ENCODE peak calls at places on chromosomes 7 and 10, in nine cellular contexts. One of them, this sample, is unnamed.

GRCh38 chr10:131786756-131787605 is 113.8 kb upstream of the PPP2R2D start:
- DNase-seq in breast epithelium: no peak
- DNase-seq in colonic mucosa: peak
- DNase-seq in neural crest cell: peak
- DNase-seq in CD4-positive, alpha-beta T cell: no peak
- DNase-seq in body of pancreas: peak
- DNase-seq in GM10248: no peak
- DNase-seq in WTC11: peak
- DNase-seq in heart right ventricle: no peak
- DNase-seq in this sample: peak

GRCh38 chr10:59611048-59611447 is 98.6 kb downstream of the SLC16A9 start:
- DNase-seq in breast epithelium: no peak
- DNase-seq in body of pancreas: no peak
- DNase-seq in CD4-positive, alpha-beta T cell: no peak
- DNase-seq in neural crest cell: no peak
- DNase-seq in colonic mucosa: no peak
- DNase-seq in heart right ventricle: no peak
- DNase-seq in GM10248: no peak
- DNase-seq in WTC11: no peak
- DNase-seq in this sample: no peak

GRCh38 chr7:71682841-71683341 is 550.9 kb downstream of the GALNT17 start:
- DNase-seq in breast epithelium: no peak
- DNase-seq in body of pancreas: no peak
- DNase-seq in colonic mucosa: no peak
- DNase-seq in CD4-positive, alpha-beta T cell: no peak
- DNase-seq in WTC11: peak
- DNase-seq in GM10248: no peak
- DNase-seq in neural crest cell: no peak
- DNase-seq in heart right ventricle: no peak
- DNase-seq in this sample: peak

GRCh38 chr7:36358589-36358988 is 31.1 kb upstream of the ANLN start:
- DNase-seq in CD4-positive, alpha-beta T cell: no peak
- DNase-seq in heart right ventricle: no peak
- DNase-seq in colonic mucosa: no peak
- DNase-seq in breast epithelium: no peak
- DNase-seq in neural crest cell: no peak
- DNase-seq in body of pancreas: no peak
- DNase-seq in WTC11: no peak
- DNase-seq in GM10248: no peak
- DNase-seq in this sample: no peak

GRCh38 chr10:32331606-32332005 is 15.4 kb downstream of the EPC1 start:
- DNase-seq in body of pancreas: no peak
- DNase-seq in breast epithelium: no peak
- DNase-seq in neural crest cell: no peak
- DNase-seq in WTC11: no peak
- DNase-seq in CD4-positive, alpha-beta T cell: no peak
- DNase-seq in GM10248: no peak
- DNase-seq in colonic mucosa: no peak
- DNase-seq in heart right ventricle: no peak
- DNase-seq in this sample: no peak

GRCh38 chr10:86070278-86070677 is 296.3 kb downstream of the GRID1 start:
- DNase-seq in colonic mucosa: no peak
- DNase-seq in heart right ventricle: no peak
- DNase-seq in GM10248: no peak
- DNase-seq in CD4-positive, alpha-beta T cell: no peak
- DNase-seq in body of pancreas: no peak
- DNase-seq in neural crest cell: no peak
- DNase-seq in WTC11: no peak
- DNase-seq in breast epithelium: no peak
- DNase-seq in this sample: no peak

GRCh38 chr10:43230909-43231522 is 35.8 kb downstream of the RASGEF1A start:
- DNase-seq in breast epithelium: no peak
- DNase-seq in GM10248: no peak
- DNase-seq in WTC11: no peak
- DNase-seq in body of pancreas: no peak
- DNase-seq in colonic mucosa: no peak
- DNase-seq in CD4-positive, alpha-beta T cell: no peak
- DNase-seq in heart right ventricle: no peak
- DNase-seq in neural crest cell: no peak
- DNase-seq in this sample: peak

GRCh38 chr10:73591578-73591902 is 398 bp upstream of the USP54 start:
- DNase-seq in WTC11: no peak
- DNase-seq in neural crest cell: no peak
- DNase-seq in heart right ventricle: no peak
- DNase-seq in breast epithelium: no peak
- DNase-seq in CD4-positive, alpha-beta T cell: no peak
- DNase-seq in GM10248: no peak
- DNase-seq in colonic mucosa: no peak
- DNase-seq in body of pancreas: no peak
- DNase-seq in this sample: no peak

GRCh38 chr10:77680811-77681210 is 43.2 kb upstream of the KCNMA1 start:
- DNase-seq in body of pancreas: no peak
- DNase-seq in WTC11: no peak
- DNase-seq in GM10248: no peak
- DNase-seq in neural crest cell: no peak
- DNase-seq in heart right ventricle: no peak
- DNase-seq in breast epithelium: no peak
- DNase-seq in colonic mucosa: no peak
- DNase-seq in CD4-positive, alpha-beta T cell: no peak
- DNase-seq in this sample: no peak

GRCh38 chr7:99740573-99741437 is 5.8 kb upstream of the CYP3A7 start:
- DNase-seq in body of pancreas: no peak
- DNase-seq in neural crest cell: no peak
- DNase-seq in GM10248: no peak
- DNase-seq in WTC11: no peak
- DNase-seq in heart right ventricle: no peak
- DNase-seq in colonic mucosa: no peak
- DNase-seq in CD4-positive, alpha-beta T cell: no peak
- DNase-seq in breast epithelium: no peak
- DNase-seq in this sample: no peak

DNA sequence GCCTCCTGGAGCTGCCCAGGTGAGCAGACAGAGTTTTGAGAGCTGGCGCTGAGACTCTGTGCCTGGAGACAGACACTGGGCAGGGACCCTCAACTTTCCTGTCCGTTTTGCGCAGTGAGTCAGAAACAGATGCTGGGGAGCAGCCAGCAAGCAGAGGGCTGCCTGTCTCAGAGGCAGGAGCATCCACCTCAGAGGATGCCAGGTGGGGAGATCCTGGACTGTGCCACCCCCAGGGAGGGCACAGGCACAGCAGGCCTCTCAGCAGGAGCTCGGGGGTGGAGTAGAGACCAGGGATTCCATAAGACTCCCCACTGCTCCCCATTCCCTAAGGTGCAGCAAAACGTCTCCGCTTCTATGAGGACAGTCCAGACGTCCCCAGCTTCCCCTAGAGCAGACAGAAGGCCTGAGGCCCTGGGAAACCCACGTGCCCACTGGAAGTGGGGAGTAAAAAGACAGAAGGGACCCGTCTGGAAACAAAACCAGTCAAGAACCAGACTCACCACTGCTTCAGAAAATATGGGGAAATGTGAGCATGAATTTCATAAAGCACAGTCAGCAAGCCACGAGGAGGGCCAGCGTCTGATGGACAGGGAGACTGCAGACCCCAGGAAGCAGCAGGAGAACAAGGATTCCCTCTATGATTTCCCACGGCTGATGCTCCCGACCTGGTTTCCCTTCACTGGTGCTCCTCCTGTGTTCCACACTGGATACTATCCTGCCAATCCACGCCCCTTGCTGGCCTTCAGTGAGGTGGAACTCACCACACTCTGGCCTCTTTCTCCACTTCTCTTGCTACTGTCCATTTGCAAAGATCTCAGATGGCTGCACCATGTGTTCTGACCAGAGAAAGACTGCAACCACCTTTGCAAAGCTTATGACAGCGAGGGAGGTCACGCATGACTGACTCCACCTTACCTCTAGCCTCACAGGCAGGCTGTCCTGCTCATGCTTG is 151.3 kb upstream of the FAM20C start:
- DNase-seq in CD4-positive, alpha-beta T cell: no peak
- DNase-seq in colonic mucosa: peak
- DNase-seq in breast epithelium: peak
- DNase-seq in body of pancreas: peak
- DNase-seq in neural crest cell: peak
- DNase-seq in GM10248: no peak
- DNase-seq in WTC11: no peak
- DNase-seq in heart right ventricle: no peak
- DNase-seq in this sample: no peak
- TF ChIP-seq CTCF in CD4-positive, alpha-beta T cell: no peak
- TF ChIP-seq CTCF in colonic mucosa: no peak
- TF ChIP-seq CTCF in breast epithelium: no peak
- TF ChIP-seq CTCF in body of pancreas: no peak
- TF ChIP-seq CTCF in neural crest cell: no peak
- TF ChIP-seq CTCF in GM10248: no peak
- TF ChIP-seq CTCF in WTC11: no peak
- TF ChIP-seq CTCF in heart right ventricle: no peak
- TF ChIP-seq CTCF in this sample: no peak

DNA sequence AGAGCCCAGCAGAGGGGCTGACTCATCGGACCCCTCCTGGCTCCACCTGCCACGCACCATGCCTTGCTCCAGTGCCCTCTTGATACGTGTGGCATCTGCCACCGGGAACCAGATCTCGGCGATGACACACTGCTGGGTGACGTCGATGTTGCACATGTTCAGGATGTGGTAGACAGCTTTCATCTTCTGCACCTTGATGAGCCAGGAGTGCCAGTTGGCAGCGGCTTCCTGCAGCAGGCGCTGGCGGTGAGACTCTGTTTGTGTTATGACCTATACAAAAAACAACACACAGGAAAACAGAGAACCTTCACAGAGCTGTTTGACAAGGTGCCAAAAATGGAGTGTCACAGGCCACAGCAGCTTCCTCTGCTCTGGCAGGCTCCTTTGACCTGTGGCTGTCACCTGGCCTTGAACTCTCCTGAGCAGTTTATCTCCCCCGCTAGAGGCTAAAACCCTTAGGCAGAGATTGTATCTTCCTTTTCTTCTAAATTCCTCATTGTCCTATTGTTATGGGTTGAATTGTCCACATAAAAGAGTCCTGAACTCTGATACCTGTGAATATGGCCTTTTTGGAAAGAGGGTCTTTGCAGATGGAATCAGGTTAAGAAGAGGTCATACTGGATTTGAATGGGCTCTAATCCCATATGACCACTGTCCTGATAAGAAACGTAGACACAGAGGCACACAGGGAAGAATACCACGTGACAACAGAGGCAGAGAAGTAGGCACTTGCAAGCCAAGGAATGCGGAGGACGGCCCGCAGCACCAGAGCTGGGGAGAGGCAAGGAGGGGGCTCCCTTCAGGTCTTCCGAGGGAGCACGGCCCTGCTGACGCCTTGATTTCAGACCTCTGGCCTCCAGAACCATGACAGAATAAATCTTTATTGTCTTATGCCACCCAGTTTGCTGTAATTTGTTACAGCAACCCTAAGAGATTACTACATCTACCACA is 45.0 kb upstream of the TMEM213 start:
- DNase-seq in colonic mucosa: peak
- DNase-seq in neural crest cell: no peak
- DNase-seq in GM10248: no peak
- DNase-seq in CD4-positive, alpha-beta T cell: peak
- DNase-seq in breast epithelium: peak
- DNase-seq in WTC11: peak
- DNase-seq in heart right ventricle: peak
- DNase-seq in body of pancreas: peak
- DNase-seq in this sample: no peak
- TF ChIP-seq CTCF in colonic mucosa: no peak
- TF ChIP-seq CTCF in neural crest cell: no peak
- TF ChIP-seq CTCF in GM10248: no peak
- TF ChIP-seq CTCF in CD4-positive, alpha-beta T cell: no peak
- TF ChIP-seq CTCF in breast epithelium: no peak
- TF ChIP-seq CTCF in WTC11: no peak
- TF ChIP-seq CTCF in heart right ventricle: no peak
- TF ChIP-seq CTCF in body of pancreas: no peak
- TF ChIP-seq CTCF in this sample: no peak

GRCh38 chr10:66394287-66395063 is 531.4 kb upstream of the LRRTM3 start:
- DNase-seq in heart right ventricle: no peak
- DNase-seq in breast epithelium: no peak
- DNase-seq in neural crest cell: no peak
- DNase-seq in WTC11: no peak
- DNase-seq in CD4-positive, alpha-beta T cell: no peak
- DNase-seq in GM10248: no peak
- DNase-seq in colonic mucosa: no peak
- DNase-seq in body of pancreas: no peak
- DNase-seq in this sample: no peak
- TF ChIP-seq CTCF in heart right ventricle: no peak
- TF ChIP-seq CTCF in breast epithelium: no peak
- TF ChIP-seq CTCF in neural crest cell: no peak
- TF ChIP-seq CTCF in WTC11: no peak
- TF ChIP-seq CTCF in CD4-positive, alpha-beta T cell: no peak
- TF ChIP-seq CTCF in GM10248: no peak
- TF ChIP-seq CTCF in colonic mucosa: no peak
- TF ChIP-seq CTCF in body of pancreas: no peak
- TF ChIP-seq CTCF in this sample: no peak

GRCh38 chr7:70035509-70035908 is 437.2 kb downstream of the AUTS2 start:
- DNase-seq in neural crest cell: no peak
- DNase-seq in CD4-positive, alpha-beta T cell: no peak
- DNase-seq in WTC11: no peak
- DNase-seq in heart right ventricle: no peak
- DNase-seq in GM10248: no peak
- DNase-seq in colonic mucosa: no peak
- DNase-seq in body of pancreas: no peak
- DNase-seq in breast epithelium: no peak
- DNase-seq in this sample: no peak

GRCh38 chr7:70032673-70033072 is 434.4 kb downstream of the AUTS2 start:
- DNase-seq in neural crest cell: no peak
- DNase-seq in breast epithelium: no peak
- DNase-seq in body of pancreas: no peak
- DNase-seq in colonic mucosa: no peak
- DNase-seq in heart right ventricle: no peak
- DNase-seq in WTC11: no peak
- DNase-seq in CD4-positive, alpha-beta T cell: no peak
- DNase-seq in GM10248: no peak
- DNase-seq in this sample: peak

GRCh38 chr7:70036695-70037094 is 438.4 kb downstream of the AUTS2 start:
- DNase-seq in heart right ventricle: no peak
- DNase-seq in colonic mucosa: no peak
- DNase-seq in body of pancreas: no peak
- DNase-seq in CD4-positive, alpha-beta T cell: no peak
- DNase-seq in WTC11: no peak
- DNase-seq in neural crest cell: no peak
- DNase-seq in GM10248: no peak
- DNase-seq in breast epithelium: no peak
- DNase-seq in this sample: no peak

GRCh38 chr7:70037171-70037933 is 439.1 kb downstream of the AUTS2 start:
- DNase-seq in WTC11: no peak
- DNase-seq in neural crest cell: no peak
- DNase-seq in body of pancreas: no peak
- DNase-seq in colonic mucosa: no peak
- DNase-seq in CD4-positive, alpha-beta T cell: no peak
- DNase-seq in heart right ventricle: no peak
- DNase-seq in GM10248: no peak
- DNase-seq in breast epithelium: no peak
- DNase-seq in this sample: no peak

DNA sequence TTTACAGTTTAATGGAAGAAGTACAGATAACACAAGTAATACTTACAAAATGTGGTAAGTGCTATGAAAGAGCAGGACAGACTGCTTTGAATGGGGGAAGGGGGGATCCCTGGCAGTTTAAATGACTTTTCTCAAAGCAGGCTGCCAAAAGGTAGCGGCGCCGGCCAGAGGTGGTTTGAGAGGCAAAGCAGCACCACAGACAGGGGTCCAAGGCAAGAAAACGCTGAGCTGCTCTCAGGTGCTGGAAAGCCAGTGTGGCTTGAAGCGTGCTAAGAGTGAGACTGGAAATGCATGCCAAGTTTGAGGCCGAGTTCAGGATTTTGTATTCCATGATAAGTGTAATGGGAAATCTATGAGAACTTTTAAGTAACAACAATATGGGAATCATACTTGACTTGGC is 437.7 kb downstream of the AUTS2 start:
- DNase-seq in WTC11: no peak
- DNase-seq in CD4-positive, alpha-beta T cell: no peak
- DNase-seq in body of pancreas: no peak
- DNase-seq in neural crest cell: no peak
- DNase-seq in colonic mucosa: no peak
- DNase-seq in GM10248: no peak
- DNase-seq in heart right ventricle: no peak
- DNase-seq in breast epithelium: no peak
- DNase-seq in this sample: no peak
- TF ChIP-seq CTCF in WTC11: no peak
- TF ChIP-seq CTCF in CD4-positive, alpha-beta T cell: no peak
- TF ChIP-seq CTCF in body of pancreas: no peak
- TF ChIP-seq CTCF in neural crest cell: no peak
- TF ChIP-seq CTCF in colonic mucosa: no peak
- TF ChIP-seq CTCF in GM10248: peak
- TF ChIP-seq CTCF in heart right ventricle: no peak
- TF ChIP-seq CTCF in breast epithelium: no peak
- TF ChIP-seq CTCF in this sample: no peak

This sample was measured in nephron progenitor cell.